ENCODE peak calls at places on chromosomes 7 and 10, in six cellular contexts. D is A549, R is IMR-90, Z is cardiac muscle cell, X is HCT116, U is lung. J is an unnamed sample.

GRCh38 chr7:135151162-135151932 is 3.5 kb downstream of the TMEM140 start:
- DNase-seq in D (no peak), R (no peak), Z (no peak), X (no peak), U (no peak), J (no peak)

GRCh38 chr7:91089382-91089963 is 174.8 kb upstream of the FZD1 start:
- DNase-seq in D (peak; percentile 24), R (peak; percentile 48), Z (peak; percentile 38), X (peak; percentile 26), U (no peak), J (peak; percentile 26)

GRCh38 chr10:14126697-14127440 is 203.9 kb downstream of the FRMD4A start:
- DNase-seq in D (no peak), R (peak; percentile 67), Z (no peak), X (no peak), U (no peak), J (no peak)

GRCh38 chr7:67551027-67551426 is 554.4 kb downstream of the TYW1 start:
- DNase-seq in D (no peak), R (no peak), Z (no peak), X (no peak), U (peak; percentile 33), J (no peak)

GRCh38 chr7:134632052-134632451 is 14.6 kb upstream of the BPGM start:
- DNase-seq in D (no peak), R (no peak), Z (no peak), X (no peak), U (no peak), J (no peak)

GRCh38 chr10:43336641-43337318 is 34.7 kb upstream of the FXYD4 start:
- DNase-seq in D (peak; percentile 85), R (no peak), Z (no peak), X (no peak), U (no peak), J (no peak)

GRCh38 chr10:22002531-22003110 is 909 bp downstream of the DNAJC1 start:
- DNase-seq in D (peak; percentile 13), R (peak; percentile 63), Z (no peak), X (no peak), U (no peak), J (no peak)

GRCh38 chr7:28103984-28104628 is 76.5 kb downstream of the JAZF1 start:
- DNase-seq in D (no peak), R (no peak), Z (no peak), X (no peak), U (no peak), J (peak; percentile 66)

GRCh38 chr10:22345301-22346086 is at the start of gene SPAG6:
- DNase-seq in D (no peak), R (no peak), Z (no peak), X (no peak), U (peak; percentile 61), J (no peak)

GRCh38 chr10:48659790-48660189 is 24.9 kb upstream of the WDFY4 start:
- DNase-seq in D (no peak), R (no peak), Z (no peak), X (no peak), U (no peak), J (no peak)

GRCh38 chr7:143331179-143331825 is 15.4 kb downstream of the CLCN1 start:
- DNase-seq in D (peak; percentile 72), R (peak; percentile 96), Z (no peak), X (no peak), U (no peak), J (no peak)

GRCh38 chr10:46518028-46518725 is 38.3 kb downstream of the GPRIN2 start:
- DNase-seq in D (no peak), R (no peak), Z (no peak), X (no peak), U (no peak), J (no peak)

GRCh38 chr7:79241288-79242055 is 212.0 kb downstream of the MAGI2 start:
- DNase-seq in D (no peak), R (peak; percentile 82), Z (no peak), X (no peak), U (no peak), J (no peak)

GRCh38 chr10:91879514-91880170 is 29.6 kb downstream of the FGFBP3 start:
- DNase-seq in D (no peak), R (no peak), Z (no peak), X (no peak), U (no peak), J (no peak)

GRCh38 chr10:57952741-57953140 is 315.0 kb downstream of the IPMK start:
- DNase-seq in D (no peak), R (peak; percentile 38), Z (no peak), X (no peak), U (no peak), J (no peak)

GRCh38 chr7:26155531-26156375 is 3.8 kb downstream of the NFE2L3 start:
- DNase-seq in D (no peak), R (peak; percentile 67), Z (no peak), X (no peak), U (no peak), J (no peak)

GRCh38 chr7:34061175-34061574 is 155.8 kb downstream of the BMPER start:
- DNase-seq in D (peak; percentile 81), R (peak; percentile 93), Z (no peak), X (no peak), U (no peak), J (no peak)

GRCh38 chr10:87844837-87845623 is 18.3 kb downstream of the KLLN start:
- DNase-seq in D (peak; percentile 76), R (peak; percentile 86), Z (no peak), X (no peak), U (no peak), J (no peak)

GRCh38 chr10:109891105-109891504 is 32.2 kb downstream of the XPNPEP1 start:
- DNase-seq in D (no peak), R (peak; percentile 47), Z (no peak), X (no peak), U (no peak), J (no peak)

GRCh38 chr10:30750971-30751677 is 121.6 kb upstream of the LYZL2 start:
- DNase-seq in D (no peak), R (no peak), Z (no peak), X (no peak), U (no peak), J (no peak)

GRCh38 chr10:124675824-124676223 is 68.4 kb downstream of the FAM53B start:
- DNase-seq in D (no peak), R (no peak), Z (no peak), X (no peak), U (no peak), J (no peak)

GRCh38 chr10:124677871-124678565 is 66.2 kb downstream of the FAM53B start:
- DNase-seq in D (no peak), R (peak; percentile 38), Z (peak; percentile 27), X (no peak), U (no peak), J (no peak)

GRCh38 chr10:124675261-124675660 is 68.9 kb downstream of the FAM53B start:
- DNase-seq in D (no peak), R (no peak), Z (no peak), X (no peak), U (no peak), J (no peak)

GRCh38 chr10:124677291-124677690 is 66.9 kb downstream of the FAM53B start:
- DNase-seq in D (no peak), R (no peak), Z (no peak), X (no peak), U (no peak), J (no peak)

GRCh38 chr10:124676416-124677062 is 67.6 kb downstream of the FAM53B start:
- DNase-seq in D (no peak), R (no peak), Z (no peak), X (no peak), U (no peak), J (no peak)
- H3K4me1 ChIP-seq in D (no peaks in the 10 kb centered on the region), R (peaks cover 13% of the 10 kb centered on the region), Z (peaks cover 37% of the 10 kb centered on the region), X (peaks cover 3% of the 10 kb centered on the region), U (peaks cover 26% of the 10 kb centered on the region), J (no peaks in the 10 kb centered on the region)

DNA sequence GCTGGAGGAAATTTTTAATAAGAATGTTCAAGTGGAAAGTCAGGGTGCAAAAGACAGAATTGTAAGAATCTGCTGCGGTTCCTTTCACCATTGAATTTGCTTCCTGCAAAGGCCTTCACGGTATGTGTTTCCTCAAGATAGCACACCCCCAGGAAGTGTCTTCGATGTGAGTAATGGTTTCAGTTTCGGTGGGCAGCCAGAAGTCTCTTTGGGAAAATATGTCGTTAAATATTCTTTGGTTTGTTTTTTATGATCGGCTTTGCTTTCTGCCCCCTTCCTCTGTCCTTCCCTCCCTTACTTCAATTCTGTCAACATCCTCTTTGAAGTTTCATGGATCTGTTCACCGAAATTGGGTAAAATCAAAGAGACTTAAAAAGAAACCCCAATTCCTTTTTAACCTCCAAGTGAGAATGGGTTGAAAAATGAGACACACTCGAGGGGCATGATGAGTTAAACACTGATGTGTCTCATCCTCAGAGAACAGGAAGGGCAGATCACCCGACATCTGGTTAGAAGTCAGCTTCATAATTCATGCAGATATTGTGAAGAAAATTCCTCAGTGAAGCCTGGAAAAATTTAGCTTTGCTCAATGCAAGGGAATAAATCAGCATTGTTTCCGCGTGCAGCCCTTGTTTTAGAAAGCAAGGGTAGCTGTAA is 170.8 kb upstream of the HABP2 start:
- DNase-seq in D (no peak), R (peak; percentile 57), Z (no peak), X (no peak), U (no peak), J (no peak)
- H3K4me3 ChIP-seq in D (no peak overlapping the region), R (peak overlapping the region; percentile 34), Z (no peak overlapping the region), X (no peak overlapping the region), U (no peak overlapping the region), J (no peak overlapping the region)

DNA sequence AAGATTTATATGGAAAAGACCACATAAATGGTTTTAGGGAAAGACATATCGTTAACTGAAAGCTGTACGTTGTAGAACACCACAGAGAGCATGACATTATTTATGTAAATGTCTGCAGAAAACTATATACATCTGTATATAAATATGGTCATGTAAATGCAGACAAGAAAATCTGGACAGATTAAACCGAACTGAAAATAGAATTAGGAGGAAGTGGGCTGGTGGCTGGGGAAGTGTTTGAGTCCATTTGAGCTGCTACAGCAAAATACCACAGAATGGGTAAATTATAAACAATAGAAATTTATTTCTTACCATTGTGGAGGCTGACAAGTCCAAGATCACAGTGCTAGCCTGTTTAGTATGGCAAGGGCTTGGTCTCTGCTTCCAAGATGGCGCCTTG is 56.3 kb upstream of the USP6NL start:
- DNase-seq in D (no peak), R (no peak), Z (no peak), X (no peak), U (no peak), J (no peak)
- H3K4me1 ChIP-seq in D (no peaks in the 10 kb centered on the region), R (no peaks in the 10 kb centered on the region), Z (peaks cover 15% of the 10 kb centered on the region), X (no peaks in the 10 kb centered on the region), U (no peaks in the 10 kb centered on the region), J (no peaks in the 10 kb centered on the region)

GRCh38 chr10:131686781-131687419 is 213.9 kb upstream of the PPP2R2D start:
- DNase-seq in D (no peak), R (no peak), Z (no peak), X (no peak), U (no peak), J (no peak)

GRCh38 chr10:131689016-131689415 is 211.8 kb upstream of the PPP2R2D start:
- DNase-seq in D (no peak), R (no peak), Z (peak; percentile 14), X (no peak), U (no peak), J (no peak)

GRCh38 chr10:131689486-131689885 is 211.3 kb upstream of the PPP2R2D start:
- DNase-seq in D (no peak), R (no peak), Z (no peak), X (no peak), U (no peak), J (no peak)

GRCh38 chr10:131689954-131690669 is 210.7 kb upstream of the PPP2R2D start:
- DNase-seq in D (no peak), R (no peak), Z (no peak), X (no peak), U (no peak), J (no peak)

DNA sequence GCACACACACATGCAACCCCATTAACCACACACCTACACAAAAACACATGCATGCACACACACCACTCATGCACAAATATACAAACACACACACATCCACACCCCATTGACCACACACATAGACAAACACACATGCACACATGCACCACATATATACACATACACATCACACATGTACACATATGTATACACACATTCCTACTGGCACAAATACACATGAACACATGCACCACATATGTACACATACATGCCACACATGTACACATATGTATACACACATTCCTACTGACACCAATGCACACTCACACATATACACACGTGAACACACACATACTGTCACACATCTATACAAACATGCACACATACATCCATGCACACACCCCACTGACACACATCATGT is 212.5 kb upstream of the PPP2R2D start:
- DNase-seq in D (no peak), R (no peak), Z (no peak), X (no peak), U (no peak), J (no peak)
- H3K4me3 ChIP-seq in D (no peak overlapping the region), R (no peak overlapping the region), Z (no peak overlapping the region), X (no peak overlapping the region), U (no peak overlapping the region), J (no peak overlapping the region)